ENCODE peak calls at places on chromosome 5, in four cellular contexts. L is adrenal gland, F is NCI-H1436, V is thoracic aorta. Q is an unnamed sample.

GRCh38 chr5:140182803-140183367 is 7.9 kb downstream of the CYSTM1 start:
- DNase-seq in L (no peak), F (no peak), V (no peak), Q (no peak)

GRCh38 chr5:76143884-76144283 is 60.7 kb downstream of the SV2C start:
- DNase-seq in L (no peak), F (no peak), V (no peak), Q (no peak)

GRCh38 chr5:122183795-122184185 is 54.4 kb downstream of the ZNF474 start:
- DNase-seq in L (no peak), F (no peak), V (no peak), Q (no peak)

GRCh38 chr5:63323926-63324325 is 638.3 kb downstream of the HTR1A start:
- DNase-seq in L (no peak), F (no peak), V (no peak), Q (no peak)

GRCh38 chr5:132013006-132013689 is 1.7 kb upstream of the ACSL6 start:
- DNase-seq in L (peak), F (no peak), V (no peak), Q (peak)

GRCh38 chr5:41893074-41893851 is 10.9 kb upstream of the RIMOC1 start:
- DNase-seq in L (no peak), F (no peak), V (no peak), Q (no peak)

GRCh38 chr5:141223112-141223783 is at the start of gene PCDHB14:
- DNase-seq in L (no peak), F (no peak), V (no peak), Q (no peak)

GRCh38 chr5:172114875-172115422 is 73.1 kb downstream of the STK10 start:
- DNase-seq in L (peak), F (no peak), V (no peak), Q (no peak)

GRCh38 chr5:135446186-135446585 is 962 bp downstream of the DCANP1 start:
- DNase-seq in L (peak), F (no peak), V (no peak), Q (no peak)

Q was measured in coronary artery.